ENCODE peak calls at places on chromosome 20, in five cellular contexts. W is GM12878, G is DND-41, U is pancreas, P is astrocyte. Y is an unnamed sample.

GRCh38 chr20:9144643-9145042 is 75.8 kb downstream of the PLCB4 start:
- DNase-seq in G (no peak), U (no peak), W (no peak), P (no peak), Y (no peak)

GRCh38 chr20:37007898-37008649 is 56.6 kb upstream of the SAMHD1 start:
- DNase-seq in G (no peak), P (peak; percentile 20), W (no peak), U (no peak), Y (no peak)

GRCh38 chr20:20277772-20278382 is 90.0 kb upstream of the INSM1 start:
- DNase-seq in U (no peak), W (no peak), P (no peak), G (no peak), Y (no peak)

GRCh38 chr20:51185277-51185676 is 162.4 kb upstream of the KCNG1 start:
- DNase-seq in W (no peak), P (no peak), U (no peak), G (no peak), Y (no peak)

GRCh38 chr20:25319241-25320034 is 71.2 kb downstream of the ABHD12 start:
- DNase-seq in G (peak; percentile 3), U (no peak), W (no peak), P (no peak), Y (no peak)

GRCh38 chr20:19628570-19629134 is 129.4 kb upstream of the RIN2 start:
- DNase-seq in U (peak; percentile 59), W (peak; percentile 26), G (peak; percentile 59), P (peak; percentile 32), Y (peak; percentile 59)

GRCh38 chr20:35991142-35991771 is 22.9 kb downstream of the CNBD2 start:
- DNase-seq in U (no peak), P (no peak), W (no peak), G (peak; percentile 36), Y (no peak)

GRCh38 chr20:59073582-59073981 is 31.0 kb upstream of the PRELID3B start:
- DNase-seq in W (no peak), U (no peak), P (no peak), G (no peak), Y (no peak)

GRCh38 chr20:48819813-48820648 is 7.8 kb downstream of the PREX1 start:
- DNase-seq in U (no peak), G (no peak), P (no peak), W (no peak), Y (no peak)

GRCh38 chr20:1263853-1264252 is 2.2 kb upstream of the SNPH start:
- DNase-seq in G (no peak), U (no peak), W (no peak), P (peak; percentile 16), Y (no peak)

GRCh38 chr20:2114990-2115681 is 13.5 kb downstream of the STK35 start:
- DNase-seq in W (no peak), U (no peak), P (no peak), G (no peak), Y (no peak)

GRCh38 chr20:768426-768978 is at the start of gene SLC52A3:
- DNase-seq in P (no peak), G (peak; percentile 16), W (no peak), U (peak; percentile 65), Y (no peak)

GRCh38 chr20:24253321-24253720 is 216.1 kb upstream of the SYNDIG1 start:
- DNase-seq in U (no peak), P (no peak), W (no peak), G (no peak), Y (no peak)

GRCh38 chr20:53718142-53718481 is 124.5 kb upstream of the ZNF217 start:
- DNase-seq in G (no peak), W (no peak), P (no peak), U (no peak), Y (no peak)

GRCh38 chr20:17668432-17668831 is 13.6 kb downstream of the RRBP1 start:
- DNase-seq in W (no peak), U (no peak), P (no peak), G (no peak), Y (no peak)

GRCh38 chr20:35791823-35792222 is 20.0 kb downstream of the PHF20 start:
- DNase-seq in P (peak; percentile 91), G (no peak), U (no peak), W (no peak), Y (no peak)

GRCh38 chr20:58025233-58025632 is 203.2 kb downstream of the ANKRD60 start:
- DNase-seq in G (no peak), W (no peak), P (no peak), U (peak; percentile 75), Y (no peak)

GRCh38 chr20:15061955-15062354 is 724.5 kb upstream of the FLRT3 start:
- DNase-seq in G (no peak), P (no peak), W (no peak), U (no peak), Y (no peak)

GRCh38 chr20:1330075-1330830 is 1.3 kb upstream of the SDCBP2 start:
- DNase-seq in G (peak; percentile 11), P (no peak), U (peak; percentile 87), W (peak; percentile 63), Y (no peak)

GRCh38 chr20:60694763-60695162 is 557.3 kb upstream of the CDH4 start:
- DNase-seq in U (no peak), G (no peak), W (no peak), P (peak; percentile 80), Y (no peak)

GRCh38 chr20:60695223-60695622 is 556.8 kb upstream of the CDH4 start:
- DNase-seq in U (no peak), P (peak; percentile 96), G (peak; percentile 10), W (no peak), Y (no peak)

GRCh38 chr20:60697252-60697651 is 554.8 kb upstream of the CDH4 start:
- DNase-seq in G (no peak), W (no peak), P (no peak), U (no peak), Y (no peak)

DNA sequence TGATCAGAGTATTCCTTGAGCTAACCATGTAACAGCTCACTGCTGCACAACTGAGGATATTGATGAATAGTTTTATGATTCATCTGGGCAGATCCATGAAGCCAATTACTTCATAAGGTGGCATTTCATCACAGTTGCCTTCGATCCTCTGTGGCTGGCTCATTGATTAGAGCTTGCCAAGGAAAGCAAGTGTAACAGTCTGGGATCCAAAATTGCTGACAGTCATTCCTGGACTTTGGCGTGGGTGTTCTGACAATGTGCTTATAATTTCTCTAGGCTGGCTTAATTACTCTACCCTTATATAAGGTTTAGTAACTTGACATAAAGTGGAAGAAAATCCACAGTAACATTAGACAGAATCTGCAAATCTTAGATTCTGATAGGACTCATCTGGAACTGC is 551.3 kb upstream of the CDH4 start:
- DNase-seq in W (no peak), U (no peak), G (no peak), P (peak; percentile 18), Y (no peak)
- H3K9me3 ChIP-seq in W (no peaks in the 10 kb centered on the region), U (no peaks in the 10 kb centered on the region), G (no peaks in the 10 kb centered on the region), P (no peaks in the 10 kb centered on the region), Y (no peaks in the 10 kb centered on the region)

DNA sequence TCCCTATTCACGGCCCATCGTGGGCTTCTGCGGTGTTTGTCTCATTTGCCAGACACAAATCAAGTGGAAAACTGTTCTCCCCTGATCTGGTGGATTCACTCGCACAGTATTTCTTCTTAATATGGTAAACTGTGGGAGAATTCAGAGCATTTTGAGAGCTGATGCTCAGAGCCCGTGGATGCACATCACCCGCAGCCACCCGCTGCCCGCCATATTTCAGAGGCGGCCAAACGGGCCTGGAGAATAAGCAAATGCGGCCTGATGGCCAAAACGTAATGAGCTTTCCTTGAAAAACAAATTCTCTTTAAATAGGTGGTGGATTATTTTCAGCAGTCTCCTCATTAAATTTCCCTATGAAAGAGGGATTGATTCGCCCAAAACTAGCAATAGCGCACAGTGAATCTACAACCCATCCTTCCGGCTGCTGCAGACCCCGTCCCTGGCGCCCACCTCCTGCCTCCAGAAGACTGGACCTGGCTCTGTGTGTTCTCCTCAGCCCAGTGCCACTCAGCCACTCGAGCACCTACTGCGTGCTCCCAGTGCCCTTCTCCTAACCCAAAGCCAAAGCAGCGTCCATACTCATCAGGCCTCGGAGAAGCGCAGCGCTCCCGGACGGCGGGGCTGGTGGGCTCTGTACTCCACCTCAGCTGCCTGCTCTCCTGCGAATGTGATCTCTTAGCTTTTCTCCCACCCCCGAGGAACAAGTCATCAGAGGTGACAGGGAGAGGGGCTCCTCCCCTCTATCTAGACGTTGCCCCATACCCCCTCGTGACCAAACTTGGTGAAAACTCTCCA is 224.8 kb downstream of the TAF4 start:
- DNase-seq in P (no peak), W (no peak), G (no peak), U (no peak), Y (no peak)
- H3K9me3 ChIP-seq in P (peaks cover 2% of the 10 kb centered on the region), W (no peaks in the 10 kb centered on the region), G (no peaks in the 10 kb centered on the region), U (no peaks in the 10 kb centered on the region), Y (peaks cover 4% of the 10 kb centered on the region)

GRCh38 chr20:41161886-41162285 is 24.5 kb downstream of the PLCG1 start:
- DNase-seq in P (no peak), U (no peak), W (no peak), G (no peak), Y (no peak)
- H3K9me3 ChIP-seq in P (no peaks in the 10 kb centered on the region), U (no peaks in the 10 kb centered on the region), W (no peaks in the 10 kb centered on the region), G (no peaks in the 10 kb centered on the region), Y (no peaks in the 10 kb centered on the region)

GRCh38 chr20:56588996-56589395 is 40.1 kb upstream of the TFAP2C start:
- DNase-seq in U (no peak), G (no peak), P (no peak), W (no peak), Y (no peak)
- H3K9me3 ChIP-seq in U (no peaks in the 10 kb centered on the region), G (no peaks in the 10 kb centered on the region), P (no peaks in the 10 kb centered on the region), W (no peaks in the 10 kb centered on the region), Y (peaks cover 3% of the 10 kb centered on the region)

GRCh38 chr20:31475032-31475431 is at the start of the genes DEFB124 and REM1:
- DNase-seq in P (no peak), W (no peak), U (no peak), G (no peak), Y (no peak)

GRCh38 chr20:31474097-31474436 is 860 bp downstream of the DEFB124 start:
- DNase-seq in G (no peak), W (no peak), U (no peak), P (no peak), Y (no peak)

GRCh38 chr20:31475472-31476312 is 604 bp downstream of the REM1 start:
- DNase-seq in P (no peak), U (no peak), G (no peak), W (no peak), Y (no peak)

GRCh38 chr20:31472395-31473330 is 2.3 kb downstream of the DEFB124 start:
- DNase-seq in W (no peak), U (no peak), P (no peak), G (no peak), Y (no peak)

GRCh38 chr20:31473331-31474096 is 1.4 kb downstream of the DEFB124 start:
- DNase-seq in W (no peak), G (no peak), U (no peak), P (no peak), Y (no peak)
- H3K9me3 ChIP-seq in W (no peaks in the 10 kb centered on the region), G (peaks cover 2% of the 10 kb centered on the region), U (no peaks in the 10 kb centered on the region), P (no peaks in the 10 kb centered on the region), Y (peaks cover 34% of the 10 kb centered on the region)

GRCh38 chr20:29689411-29690225 is 1567.8 kb upstream of the DEFB115 start:
- DNase-seq in U (no peak), W (no peak), G (peak; percentile 84), P (no peak), Y (no peak)

GRCh38 chr20:29687438-29687837 is 1570.0 kb upstream of the DEFB115 start:
- DNase-seq in W (no peak), U (no peak), G (no peak), P (no peak), Y (no peak)

GRCh38 chr20:29690274-29690673 is 1567.2 kb upstream of the DEFB115 start:
- DNase-seq in U (no peak), P (no peak), G (no peak), W (no peak), Y (no peak)
- H3K9me3 ChIP-seq in U (no peaks in the 10 kb centered on the region), P (no peaks in the 10 kb centered on the region), G (peaks cover 3% of the 10 kb centered on the region), W (no peaks in the 10 kb centered on the region), Y (no peaks in the 10 kb centered on the region)

Y was measured in neuronal stem cell.